ENCODE peak calls at places on chromosomes 12 and 14, in four cellular contexts. A, F, M and Z are unnamed samples.

GRCh38 chr14:78959674-78960264 is 789.6 kb downstream of the NRXN3 start:
- DNase-seq in A (peak), F (peak), M (peak), Z (peak)

GRCh38 chr14:100775831-100776591 is 49.3 kb downstream of the DLK1 start:
- DNase-seq in F (peak), A (no peak), M (no peak), Z (no peak)

GRCh38 chr12:25950329-25951115 is 8.0 kb upstream of the RASSF8 start:
- DNase-seq in M (no peak), A (no peak), F (no peak), Z (no peak)

GRCh38 chr12:109765493-109765810 is 51.8 kb downstream of the FAM222A start:
- DNase-seq in A (no peak), M (no peak), F (no peak), Z (no peak)

GRCh38 chr12:16299403-16299802 is 21.9 kb upstream of the SLC15A5 start:
- DNase-seq in A (no peak), F (no peak), M (no peak), Z (no peak)

GRCh38 chr12:78403681-78404080 is 460.9 kb upstream of the SYT1 start:
- DNase-seq in A (no peak), M (no peak), F (no peak), Z (no peak)

GRCh38 chr12:110670161-110670701 is 18.7 kb downstream of the HVCN1 start:
- DNase-seq in M (no peak), F (no peak), A (no peak), Z (no peak)

GRCh38 chr12:82326905-82327503 is 31.2 kb downstream of the CCDC59 start:
- DNase-seq in A (no peak), F (no peak), M (no peak), Z (no peak)

GRCh38 chr12:53004582-53004981 is 1.7 kb upstream of the EIF4B start:
- DNase-seq in F (no peak), A (no peak), M (no peak), Z (no peak)

GRCh38 chr12:2215709-2216560 is 163.1 kb downstream of the CACNA1C start:
- DNase-seq in F (no peak), M (no peak), A (no peak), Z (no peak)

GRCh38 chr14:92938235-92938875 is 15.4 kb downstream of the CHGA start:
- DNase-seq in M (no peak), F (no peak), A (no peak), Z (no peak)

GRCh38 chr14:67525389-67525788 is 7.7 kb upstream of the PLEKHH1 start:
- DNase-seq in M (no peak), A (no peak), F (no peak), Z (no peak)

GRCh38 chr12:76384560-76384959 is 36.3 kb upstream of the BBS10 start:
- DNase-seq in M (no peak), A (no peak), F (no peak), Z (no peak)

GRCh38 chr14:69378274-69378673 is 19.8 kb downstream of the ERH start:
- DNase-seq in F (no peak), A (no peak), M (no peak), Z (no peak)

GRCh38 chr12:86018361-86018760 is 144.3 kb downstream of the NTS start:
- DNase-seq in A (no peak), M (no peak), F (no peak), Z (no peak)

GRCh38 chr14:68589447-68590232 is 203.2 kb downstream of the ZFP36L1 start:
- DNase-seq in M (no peak), A (no peak), F (no peak), Z (no peak)

GRCh38 chr12:12007713-12008231 is 63.0 kb upstream of the BCL2L14 start:
- DNase-seq in A (no peak), M (no peak), F (no peak), Z (no peak)

GRCh38 chr12:92707926-92708325 is 5.1 kb downstream of the PLEKHG7 start:
- DNase-seq in M (no peak), A (no peak), F (no peak), Z (no peak)

GRCh38 chr12:129941646-129942045 is 37.8 kb upstream of the TMEM132D start:
- DNase-seq in M (no peak), F (no peak), A (no peak), Z (no peak)

GRCh38 chr12:6280053-6280469 is 30.4 kb upstream of the PLEKHG6 start:
- DNase-seq in A (no peak), F (peak), M (no peak), Z (no peak)

GRCh38 chr12:92080390-92081285 is 65.0 kb downstream of the BTG1 start:
- DNase-seq in M (no peak), A (no peak), F (no peak), Z (no peak)

GRCh38 chr12:107337354-107338095 is 244.2 kb upstream of the CRY1 start:
- DNase-seq in F (no peak), A (no peak), M (no peak), Z (no peak)

GRCh38 chr14:95078841-95079240 is 78.5 kb downstream of the DICER1 start:
- DNase-seq in F (no peak), A (no peak), M (peak), Z (no peak)

GRCh38 chr12:49340095-49340870 is 3.3 kb upstream of the C1QL4 start:
- DNase-seq in A (no peak), M (no peak), F (peak), Z (no peak)

GRCh38 chr12:64390275-64390851 is at the start of gene C12orf56:
- DNase-seq in A (no peak), F (no peak), M (no peak), Z (no peak)

GRCh38 chr14:104342435-104343293 is 204.3 kb downstream of the KIF26A start:
- DNase-seq in M (peak), F (peak), A (no peak), Z (no peak)

GRCh38 chr12:106154781-106155273 is 16.1 kb upstream of the NUAK1 start:
- DNase-seq in F (no peak), M (no peak), A (no peak), Z (no peak)

GRCh38 chr14:75906680-75907280 is 75.0 kb downstream of the TGFB3 start:
- DNase-seq in M (peak), F (peak), A (peak), Z (peak)

GRCh38 chr12:25677180-25677937 is 124.3 kb upstream of the LMNTD1 start:
- DNase-seq in M (no peak), F (no peak), A (no peak), Z (no peak)

GRCh38 chr14:75050852-75051555 is at the start of gene MLH3:
- DNase-seq in F (peak), M (peak), A (peak), Z (peak)

GRCh38 chr12:109743076-109743910 is 29.7 kb downstream of the FAM222A start:
- DNase-seq in A (no peak), F (peak), M (no peak), Z (no peak)

GRCh38 chr12:10361084-10361483 is 28.8 kb downstream of the KLRK1 start:
- DNase-seq in F (no peak), A (no peak), M (no peak), Z (no peak)

GRCh38 chr12:53468286-53468685 is 16.4 kb downstream of the PCBP2 start:
- DNase-seq in F (no peak), M (no peak), A (no peak), Z (no peak)

GRCh38 chr14:79280400-79280670 is 931.0 kb downstream of the DIO2 start:
- DNase-seq in A (no peak), M (no peak), F (no peak), Z (no peak)

GRCh38 chr14:35402323-35403084 is 2.0 kb downstream of the NFKBIA start:
- DNase-seq in M (no peak), F (no peak), A (no peak), Z (no peak)

GRCh38 chr12:52139579-52140062 is 52.2 kb downstream of the KRT80 start:
- DNase-seq in M (peak), A (peak), F (peak), Z (no peak)

GRCh38 chr12:116969615-116970575 is 59.1 kb downstream of the FBXW8 start:
- DNase-seq in M (no peak), A (no peak), F (no peak), Z (no peak)

GRCh38 chr12:2753536-2753935 is 41.2 kb upstream of the FKBP4 start:
- DNase-seq in F (no peak), A (no peak), M (no peak), Z (no peak)

GRCh38 chr12:108722463-108722862 is 8.9 kb downstream of the CORO1C start:
- DNase-seq in A (no peak), F (no peak), M (no peak), Z (no peak)

GRCh38 chr12:108724054-108724889 is 7.0 kb downstream of the CORO1C start:
- DNase-seq in M (no peak), F (no peak), A (peak), Z (no peak)

GRCh38 chr12:108721824-108722223 is 9.5 kb downstream of the CORO1C start:
- DNase-seq in M (no peak), A (peak), F (no peak), Z (no peak)

GRCh38 chr12:108722992-108723766 is 8.1 kb downstream of the CORO1C start:
- DNase-seq in A (no peak), F (no peak), M (no peak), Z (no peak)

DNA sequence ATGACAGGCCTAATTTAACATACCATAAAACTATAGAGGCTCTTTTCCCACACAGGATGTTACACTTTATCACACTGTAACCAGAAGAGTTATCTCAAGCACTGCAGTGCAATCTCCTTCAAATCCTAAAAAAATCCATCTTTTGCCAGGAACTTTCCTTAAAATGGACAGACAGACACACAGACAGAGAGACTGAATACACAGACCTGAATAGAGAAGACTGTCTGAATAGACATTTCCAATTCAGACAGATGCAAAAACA is 6.5 kb downstream of the CORO1C start:
- DNase-seq in F (no peak), A (no peak), M (no peak), Z (no peak)
- TF ChIP-seq POLR2A in F (no peak), A (no peak), M (no peak), Z (no peak)

DNA sequence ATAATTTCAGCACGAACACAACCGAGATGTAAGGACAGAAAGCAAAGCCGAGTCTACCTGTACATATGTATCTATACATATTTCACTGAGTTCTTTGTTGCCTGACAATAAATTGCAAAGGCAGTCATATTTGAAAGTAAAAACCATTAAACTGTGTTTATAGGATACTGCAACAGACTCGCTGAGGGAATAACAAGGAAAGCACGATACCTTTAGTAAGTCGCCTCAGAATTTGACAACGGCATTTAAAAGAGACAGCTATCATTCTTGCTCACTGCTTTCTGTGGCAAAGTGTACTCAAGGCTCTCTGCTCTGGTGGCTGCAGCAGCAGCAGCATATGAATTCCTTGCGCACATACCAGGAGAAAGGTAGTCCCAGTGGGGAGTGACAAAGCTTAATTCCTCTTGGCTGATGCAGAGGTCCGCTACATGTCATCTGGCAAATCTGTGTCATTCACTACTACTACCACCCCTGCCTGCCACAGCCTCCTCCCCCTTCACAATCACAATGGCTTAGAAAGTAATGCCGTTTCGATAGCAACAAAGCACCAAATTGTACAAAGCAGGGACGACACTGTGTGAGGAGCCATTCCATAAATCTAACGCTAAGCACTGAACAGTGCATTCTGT is at the start of gene GRIP1:
- DNase-seq in A (no peak), F (no peak), M (no peak), Z (no peak)
- TF ChIP-seq POLR2AphosphoS5 in A (no peak), F (no peak), M (no peak), Z (no peak)

DNA sequence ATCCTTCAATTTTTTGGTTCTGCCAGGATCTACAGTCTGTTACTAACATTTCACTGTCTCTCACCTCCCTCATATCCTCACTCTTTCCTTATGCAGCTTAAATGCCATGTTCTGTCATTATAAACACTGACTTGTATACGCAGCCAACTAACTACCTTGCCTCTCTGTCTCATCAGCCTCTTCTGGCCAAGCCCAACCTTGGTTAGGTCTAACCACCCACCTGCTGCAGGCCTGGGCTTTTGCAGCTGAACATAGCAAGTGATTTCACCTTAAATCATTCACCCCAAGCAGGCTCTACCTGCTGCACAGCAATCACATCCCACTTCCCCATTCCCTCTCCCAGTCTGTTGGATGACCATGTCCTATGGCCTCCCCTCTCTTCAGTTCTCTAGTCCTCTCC is 91.5 kb downstream of the GTF2A1 start:
- DNase-seq in M (no peak), A (no peak), F (no peak), Z (no peak)
- TF ChIP-seq POLR2A in M (no peak), A (no peak), F (no peak), Z (no peak)

GRCh38 chr12:50572275-50572674 is 67.5 kb downstream of the DIP2B start:
- DNase-seq in F (no peak), M (no peak), A (no peak), Z (no peak)
- TF ChIP-seq POLR2AphosphoS5 in F (peak), M (no peak), A (no peak), Z (no peak)

GRCh38 chr12:95546491-95546813 is 4.8 kb downstream of the USP44 start:
- DNase-seq in F (no peak), A (peak), M (no peak), Z (no peak)

GRCh38 chr12:95548056-95548538 is 3.2 kb downstream of the USP44 start:
- DNase-seq in M (peak), F (peak), A (peak), Z (peak)

GRCh38 chr12:95547522-95548055 is 3.7 kb downstream of the USP44 start:
- DNase-seq in F (no peak), A (peak), M (no peak), Z (no peak)

GRCh38 chr12:95549392-95550084 is 1.7 kb downstream of the USP44 start:
- DNase-seq in F (no peak), M (no peak), A (no peak), Z (no peak)

DNA sequence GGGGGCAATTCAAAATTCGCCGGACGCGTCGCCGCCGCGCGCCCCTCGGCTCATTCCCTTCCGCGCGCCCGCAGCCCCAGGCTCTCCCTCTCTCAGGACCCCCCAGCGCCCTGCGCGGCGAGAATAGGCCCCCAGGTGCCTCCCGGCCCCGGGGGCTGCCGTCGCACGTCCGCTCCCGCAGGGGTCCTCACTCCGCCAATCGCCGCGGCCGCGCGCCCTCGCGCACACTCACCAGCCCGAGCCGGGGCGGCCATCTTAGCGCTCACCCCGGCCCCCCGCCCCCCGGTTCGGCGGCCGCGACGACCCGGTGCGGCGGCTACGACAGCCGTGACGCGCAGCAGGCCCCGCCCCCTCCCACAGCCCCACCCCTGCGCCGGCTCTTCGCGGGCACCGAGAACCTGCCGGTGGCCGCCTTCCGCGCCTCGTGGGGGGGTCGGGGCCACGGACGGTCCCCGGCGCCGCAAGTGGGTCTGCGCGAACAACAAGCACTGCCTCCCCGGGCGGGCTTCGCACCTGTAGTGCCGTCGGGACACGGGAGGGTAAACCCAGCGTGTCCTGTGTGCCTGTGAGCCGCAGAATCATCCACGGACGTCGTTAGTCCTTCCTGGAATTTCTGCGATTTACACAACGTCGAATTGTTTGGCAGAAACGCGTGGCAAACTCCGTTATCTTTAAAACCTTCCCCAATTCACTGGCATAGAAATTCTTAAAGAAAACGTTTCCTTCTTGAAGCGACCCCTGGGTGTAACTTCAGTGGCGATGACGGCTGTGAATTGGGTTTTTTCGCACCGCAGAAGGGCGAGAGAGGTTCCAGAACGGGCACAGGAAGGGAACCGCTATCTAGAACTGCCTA is 2.5 kb downstream of the USP44 start:
- DNase-seq in A (peak), M (peak), F (peak), Z (peak)
- TF ChIP-seq POLR2A in A (peak), M (peak), F (no peak), Z (no peak)